ENCODE peak calls at places on chromosomes 11 and 22, in eight cellular contexts. R is A673, P is ovary, O is pancreas, Z is stomach, I is Caco-2, D is adrenal gland, F is psoas muscle. U is an unnamed sample.

GRCh38 chr11:130216221-130216550 is 56.6 kb downstream of the ST14 start:
- DNase-seq in R (no peak), P (no peak), O (no peak), Z (peak; percentile 17), I (no peak), D (no peak), F (no peak), U (no peak)

GRCh38 chr11:70740475-70740825 is 342.1 kb downstream of the CTTN start:
- DNase-seq in R (no peak), P (no peak), O (peak; percentile 16), Z (no peak), I (no peak), D (no peak), F (no peak), U (no peak)

GRCh38 chr11:8082391-8083087 is 1.5 kb downstream of the TUB start:
- DNase-seq in R (no peak), P (no peak), O (peak; percentile 47), Z (no peak), I (no peak), D (no peak), F (no peak), U (no peak)

GRCh38 chr11:110948112-110948511 is 235.9 kb upstream of the ARHGAP20 start:
- DNase-seq in R (no peak), P (no peak), O (no peak), Z (no peak), I (no peak), D (no peak), F (no peak), U (no peak)

GRCh38 chr11:72242141-72242540 is 1.8 kb downstream of the PHOX2A start:
- DNase-seq in R (no peak), P (no peak), O (no peak), Z (no peak), I (no peak), D (no peak), F (no peak), U (no peak)

GRCh38 chr11:78651136-78651775 is 76.6 kb upstream of the NARS2 start:
- DNase-seq in R (no peak), P (no peak), O (no peak), Z (no peak), I (no peak), D (no peak), F (no peak), U (no peak)

GRCh38 chr22:47371263-47372090 is 609.0 kb downstream of the TBC1D22A start:
- DNase-seq in R (no peak), P (no peak), O (no peak), Z (peak; percentile 16), I (no peak), D (no peak), F (no peak), U (no peak)

GRCh38 chr11:372809-373715 is 3.8 kb downstream of the B4GALNT4 start:
- DNase-seq in R (no peak), P (peak; percentile 41), O (no peak), Z (no peak), I (no peak), D (no peak), F (no peak), U (no peak)

GRCh38 chr11:575996-576756 is at the start of gene PHRF1:
- DNase-seq in R (peak; percentile 93), P (peak; percentile 97), O (peak; percentile 95), Z (peak; percentile 97), I (peak; percentile 97), D (peak; percentile 96), F (peak; percentile 96), U (peak; percentile 94)

GRCh38 chr22:48208894-48209293 is 1446.4 kb downstream of the TBC1D22A start:
- DNase-seq in R (no peak), P (no peak), O (no peak), Z (no peak), I (no peak), D (no peak), F (no peak), U (no peak)

GRCh38 chr11:111044751-111045407 is 200.6 kb upstream of the POU2AF2 start:
- DNase-seq in R (no peak), P (no peak), O (no peak), Z (no peak), I (no peak), D (no peak), F (no peak), U (no peak)

GRCh38 chr22:46209262-46209661 is 40.8 kb downstream of the CDPF1 start:
- DNase-seq in R (no peak), P (no peak), O (no peak), Z (no peak), I (no peak), D (no peak), F (no peak), U (no peak)

GRCh38 chr11:820655-821512 is 2.2 kb downstream of the PNPLA2 start:
- DNase-seq in R (no peak), P (peak; percentile 54), O (peak; percentile 81), Z (peak; percentile 90), I (no peak), D (peak; percentile 90), F (peak; percentile 90), U (peak; percentile 93)

GRCh38 chr22:20567993-20568417 is 60.6 kb downstream of the MED15 start:
- DNase-seq in R (no peak), P (no peak), O (no peak), Z (no peak), I (peak; percentile 37), D (no peak), F (no peak), U (no peak)

GRCh38 chr22:37208401-37209139 is 3.7 kb downstream of the SSTR3 start:
- DNase-seq in R (no peak), P (no peak), O (no peak), Z (no peak), I (no peak), D (no peak), F (no peak), U (no peak)

GRCh38 chr22:45548991-45549736 is 46.5 kb downstream of the FBLN1 start:
- DNase-seq in R (peak; percentile 27), P (peak; percentile 54), O (no peak), Z (peak; percentile 46), I (no peak), D (no peak), F (peak; percentile 74), U (peak; percentile 86)

GRCh38 chr11:32307449-32307848 is 127.9 kb downstream of the WT1 start:
- DNase-seq in R (peak; percentile 62), P (no peak), O (no peak), Z (no peak), I (no peak), D (no peak), F (no peak), U (no peak)

GRCh38 chr22:37001826-37002225 is 17.4 kb downstream of the TST start:
- DNase-seq in R (no peak), P (no peak), O (no peak), Z (no peak), I (no peak), D (no peak), F (no peak), U (no peak)

GRCh38 chr11:40514124-40514523 is 945.3 kb downstream of the LRRC4C start:
- DNase-seq in R (peak; percentile 74), P (no peak), O (no peak), Z (no peak), I (no peak), D (no peak), F (no peak), U (no peak)

GRCh38 chr22:47197735-47198500 is 435.5 kb downstream of the TBC1D22A start:
- DNase-seq in R (no peak), P (peak; percentile 26), O (no peak), Z (peak; percentile 20), I (no peak), D (no peak), F (no peak), U (peak; percentile 53)

GRCh38 chr11:96333076-96333744 is 9.8 kb downstream of the MAML2 start:
- DNase-seq in R (no peak), P (no peak), O (no peak), Z (no peak), I (no peak), D (no peak), F (no peak), U (no peak)
- H3K4me3 ChIP-seq in R (no peak overlapping the region), P (no peak overlapping the region), O (no peak overlapping the region), Z (no peak overlapping the region), I (no peak overlapping the region), D (no peak overlapping the region), F (no peak overlapping the region), U (no peak overlapping the region)

GRCh38 chr11:69662021-69662698 is 13.0 kb downstream of the LTO1 start:
- DNase-seq in R (peak; percentile 62), P (no peak), O (peak; percentile 20), Z (no peak), I (no peak), D (no peak), F (peak; percentile 60), U (no peak)
- TF ChIP-seq CTCF in R (peak; percentile 54), P (no peak), O (no peak), Z (no peak), I (peak; percentile 73), D (no peak), F (no peak), U (no peak)

GRCh38 chr11:34345991-34346480 is 11.8 kb downstream of the ABTB2 start:
- DNase-seq in R (no peak), P (no peak), O (no peak), Z (no peak), I (no peak), D (no peak), F (peak; percentile 53), U (peak; percentile 65)
- H3K4me1 ChIP-seq in R (peaks cover 53% of the 10 kb centered on the region), P (peaks cover 19% of the 10 kb centered on the region), O (peaks cover 6% of the 10 kb centered on the region), Z (peaks cover 22% of the 10 kb centered on the region), I (peaks cover 18% of the 10 kb centered on the region), D (peaks cover 14% of the 10 kb centered on the region), F (peaks cover 88% of the 10 kb centered on the region), U (peaks cover 71% of the 10 kb centered on the region)

GRCh38 chr11:83056204-83056603 is 15.5 kb downstream of the RAB30 start:
- DNase-seq in R (no peak), P (no peak), O (no peak), Z (no peak), I (no peak), D (no peak), F (no peak), U (no peak)
- H3K4me3 ChIP-seq in R (no peak overlapping the region), P (no peak overlapping the region), O (no peak overlapping the region), Z (no peak overlapping the region), I (no peak overlapping the region), D (no peak overlapping the region), F (no peak overlapping the region), U (no peak overlapping the region)

DNA sequence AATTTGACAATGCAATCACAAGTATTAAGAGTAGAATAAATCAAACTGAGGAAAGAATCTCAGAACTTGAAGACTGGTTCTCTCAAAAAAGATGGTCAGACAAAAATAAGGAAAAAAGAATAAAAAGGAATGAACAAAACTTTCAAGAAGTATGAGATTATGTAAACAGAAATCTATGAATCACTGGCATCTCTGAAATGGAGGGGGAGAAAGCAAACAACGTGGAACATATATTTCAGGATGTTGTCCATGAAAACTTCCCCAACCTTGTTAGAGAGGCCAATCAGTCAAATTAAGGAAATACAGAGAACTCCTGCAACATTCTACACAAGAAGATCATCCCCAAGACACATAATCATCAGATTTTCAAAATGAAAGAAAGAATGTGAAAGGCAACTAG is 235.7 kb downstream of the SBF2 start:
- DNase-seq in R (no peak), P (no peak), O (no peak), Z (no peak), I (no peak), D (no peak), F (no peak), U (no peak)
- TF ChIP-seq CTCF in R (no peak), P (no peak), O (no peak), Z (no peak), I (no peak), D (no peak), F (no peak), U (no peak)

U was measured in right atrium auricular region.